ENCODE peak calls at places on chromosomes 5 and 9, in four cellular contexts. M is psoas muscle, N is colonic mucosa, Z is fibroblast of lung. G is an unnamed sample. For H3K4me1, the result is how much of the 10 kb centered on the place peaks cover.

GRCh38 chr9:114088571-114089170 is 10.4 kb downstream of the KIF12 start:
- DNase-seq in M (no peak), Z (no peak), N (no peak), G (no peak)

GRCh38 chr5:159061834-159062530 is 37.7 kb downstream of the EBF1 start:
- DNase-seq in Z (no peak), N (no peak), M (no peak), G (no peak)

GRCh38 chr9:126886897-126887296 is 26.5 kb downstream of the ZBTB34 start:
- DNase-seq in N (no peak), Z (no peak), M (no peak), G (no peak)

GRCh38 chr5:167608708-167609272 is 682.7 kb upstream of the WWC1 start:
- DNase-seq in M (no peak), Z (no peak), N (no peak), G (no peak)

GRCh38 chr5:119582987-119583386 is 46.4 kb upstream of the FAM170A start:
- DNase-seq in M (no peak), Z (no peak), N (no peak), G (no peak)

GRCh38 chr9:131657890-131658752 is 81.8 kb downstream of the RAPGEF1 start:
- DNase-seq in N (no peak), Z (peak), M (no peak), G (no peak)

GRCh38 chr9:86241216-86241615 is 18.2 kb downstream of the C9orf153 start:
- DNase-seq in N (no peak), M (no peak), Z (no peak), G (no peak)

GRCh38 chr5:135251099-135251498 is 147.9 kb downstream of the MACROH2A1 start:
- DNase-seq in M (no peak), Z (no peak), N (no peak), G (no peak)

GRCh38 chr5:120457839-120458507 is 6.1 kb upstream of the PRR16 start:
- DNase-seq in M (peak), N (peak), Z (peak), G (peak)

GRCh38 chr5:1769017-1769640 is 30.5 kb downstream of the MRPL36 start:
- DNase-seq in N (no peak), Z (no peak), M (no peak), G (no peak)

GRCh38 chr9:125325821-125326220 is 64.2 kb downstream of the GAPVD1 start:
- DNase-seq in N (no peak), Z (no peak), M (no peak), G (no peak)

GRCh38 chr5:79535477-79536192 is 21.7 kb upstream of the HOMER1 start:
- DNase-seq in Z (no peak), N (no peak), M (no peak), G (no peak)

GRCh38 chr9:83142389-83142788 is 79.4 kb upstream of the RASEF start:
- DNase-seq in M (no peak), N (no peak), Z (no peak), G (no peak)

GRCh38 chr9:84122572-84122971 is 142.0 kb downstream of the RMI1 start:
- DNase-seq in M (no peak), N (no peak), Z (no peak), G (no peak)

GRCh38 chr9:130446111-130446861 is 1.5 kb downstream of the ASS1 start:
- DNase-seq in Z (peak), N (peak), M (peak), G (peak)

GRCh38 chr9:88108779-88109178 is 29.5 kb downstream of the SPATA31C2 start:
- DNase-seq in N (no peak), M (no peak), Z (no peak), G (no peak)

GRCh38 chr9:88106492-88106891 is 31.8 kb downstream of the SPATA31C2 start:
- DNase-seq in Z (peak), M (no peak), N (peak), G (no peak)

GRCh38 chr9:88110026-88110425 is 28.2 kb downstream of the SPATA31C2 start:
- DNase-seq in M (no peak), N (no peak), Z (no peak), G (no peak)
- H3K4me3 ChIP-seq in M (no peak), N (no peak), Z (no peak), G (no peak)

DNA sequence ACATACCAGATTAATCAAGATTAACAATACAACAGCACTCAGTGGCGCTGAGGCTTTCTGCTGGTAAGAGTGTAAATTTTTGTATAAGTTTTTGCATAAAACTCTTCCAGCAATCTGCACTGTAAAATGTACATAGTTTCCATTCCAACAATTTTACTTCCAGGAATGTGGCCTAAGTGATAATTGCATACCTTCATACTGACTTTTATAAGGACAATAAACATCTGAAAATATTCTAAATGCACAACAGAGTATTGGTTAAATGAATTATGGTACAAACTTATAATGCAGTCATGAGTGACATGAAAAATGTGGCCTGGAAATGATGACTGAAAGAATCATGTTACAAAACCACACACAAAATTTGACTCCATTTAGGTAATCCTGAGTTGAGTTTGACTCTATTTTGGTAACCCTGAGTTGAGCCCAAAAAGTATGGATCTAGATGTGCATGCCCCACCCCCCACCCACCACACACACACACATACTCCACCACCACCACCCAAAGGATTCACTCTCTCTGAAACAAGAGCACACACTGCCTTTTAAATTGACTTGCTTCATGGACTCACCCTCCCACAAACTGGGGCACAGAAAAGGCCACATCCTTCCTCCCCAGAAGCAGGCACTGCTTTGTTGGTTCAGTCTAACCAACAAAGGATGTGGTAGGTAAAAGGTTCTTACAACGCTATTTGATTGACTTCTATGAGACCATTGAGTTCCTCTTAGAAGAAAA is 137.6 kb downstream of the SUSD1 start:
- DNase-seq in Z (peak), N (peak), M (no peak), G (no peak)
- H3K4me1 ChIP-seq in Z (under half), N (under half), M (under half), G (under half)

DNA sequence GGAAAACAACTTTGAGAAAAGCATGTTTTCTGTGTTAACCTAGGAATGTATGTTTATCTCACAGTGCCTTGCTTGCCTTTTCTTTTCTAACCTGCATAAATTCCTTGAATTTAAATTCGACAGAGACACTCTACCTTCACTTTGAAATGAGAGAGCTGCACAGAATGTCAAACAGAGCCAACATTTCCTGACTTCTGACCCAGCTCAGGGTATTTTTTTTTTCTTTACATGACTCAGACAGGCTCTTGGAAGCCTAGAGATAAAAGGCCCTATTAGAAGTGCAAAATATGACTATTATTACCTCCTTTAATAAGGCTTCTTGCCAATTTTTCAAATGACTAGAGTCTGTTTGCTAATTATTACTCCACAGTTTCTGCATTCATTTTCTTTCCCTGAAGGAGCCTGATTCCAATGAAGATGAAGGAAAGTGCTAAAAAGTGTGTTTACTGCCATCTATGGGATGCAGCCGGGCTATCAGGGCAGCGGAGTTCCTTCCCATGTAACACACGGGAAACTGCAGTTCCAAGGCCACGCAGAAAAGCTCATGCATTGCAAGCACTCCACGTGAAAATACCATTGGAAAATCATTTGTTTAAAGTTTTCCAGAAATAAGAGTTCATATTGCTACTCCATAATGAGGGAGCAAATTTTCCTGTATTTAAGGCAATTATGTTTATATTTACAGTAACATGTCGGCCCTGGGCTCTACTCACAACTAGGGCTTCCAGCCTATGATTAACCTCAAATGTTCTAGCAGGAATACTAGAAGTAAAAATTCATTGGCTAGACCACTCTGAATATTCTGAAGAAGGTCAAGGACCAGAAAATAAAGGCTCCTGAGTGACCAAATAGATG is 485.6 kb downstream of the ZSWIM6 start:
- DNase-seq in M (no peak), N (peak), Z (peak), G (peak)
- TF ChIP-seq CTCF in M (peak), N (no peak), Z (peak), G (peak)

GRCh38 chr5:172840778-172841154 is 6.7 kb downstream of the ERGIC1 start:
- DNase-seq in Z (no peak), N (no peak), M (no peak), G (no peak)

GRCh38 chr5:172839669-172840068 is 5.6 kb downstream of the ERGIC1 start:
- DNase-seq in Z (no peak), M (no peak), N (no peak), G (no peak)

GRCh38 chr5:172841258-172841657 is 7.2 kb downstream of the ERGIC1 start:
- DNase-seq in Z (no peak), N (no peak), M (no peak), G (no peak)

GRCh38 chr5:172838151-172838875 is 4.3 kb downstream of the ERGIC1 start:
- DNase-seq in M (no peak), N (no peak), Z (no peak), G (no peak)

GRCh38 chr5:172840077-172840777 is 6.2 kb downstream of the ERGIC1 start:
- DNase-seq in Z (no peak), M (no peak), N (no peak), G (no peak)
- H3K4me3 ChIP-seq in Z (no peak), M (no peak), N (no peak), G (no peak)

GRCh38 chr5:78004559-78004958 is 228.4 kb upstream of the TBCA start:
- DNase-seq in M (no peak), N (no peak), Z (peak), G (no peak)

GRCh38 chr5:78008356-78008967 is 232.3 kb upstream of the TBCA start:
- DNase-seq in M (no peak), Z (peak), N (no peak), G (no peak)

GRCh38 chr5:78005021-78005785 is 229.1 kb upstream of the TBCA start:
- DNase-seq in N (no peak), Z (peak), M (no peak), G (no peak)

GRCh38 chr5:78007232-78007631 is 231.1 kb upstream of the TBCA start:
- DNase-seq in M (no peak), N (no peak), Z (no peak), G (no peak)

GRCh38 chr5:78006449-78006848 is 230.3 kb upstream of the TBCA start:
- DNase-seq in M (no peak), N (no peak), Z (no peak), G (no peak)
- H3K4me1 ChIP-seq in M (under half), N (under half), Z (under half), G (under half)

GRCh38 chr9:886886-887285 is 45.4 kb downstream of the DMRT1 start:
- DNase-seq in N (no peak), M (no peak), Z (no peak), G (no peak)

GRCh38 chr9:893115-893514 is 51.6 kb downstream of the DMRT1 start:
- DNase-seq in M (no peak), Z (no peak), N (no peak), G (no peak)

GRCh38 chr9:893843-894420 is 52.4 kb downstream of the DMRT1 start:
- DNase-seq in Z (peak), M (peak), N (peak), G (peak)

GRCh38 chr9:892123-892522 is 50.6 kb downstream of the DMRT1 start:
- DNase-seq in M (no peak), Z (no peak), N (no peak), G (no peak)
- TF ChIP-seq CTCF in M (no peak), Z (no peak), N (no peak), G (no peak)

GRCh38 chr5:173138707-173139106 is 5.6 kb upstream of the BNIP1 start:
- DNase-seq in Z (no peak), M (no peak), N (no peak), G (no peak)
- H3K4me3 ChIP-seq in Z (no peak), M (no peak), N (no peak), G (no peak)

DNA sequence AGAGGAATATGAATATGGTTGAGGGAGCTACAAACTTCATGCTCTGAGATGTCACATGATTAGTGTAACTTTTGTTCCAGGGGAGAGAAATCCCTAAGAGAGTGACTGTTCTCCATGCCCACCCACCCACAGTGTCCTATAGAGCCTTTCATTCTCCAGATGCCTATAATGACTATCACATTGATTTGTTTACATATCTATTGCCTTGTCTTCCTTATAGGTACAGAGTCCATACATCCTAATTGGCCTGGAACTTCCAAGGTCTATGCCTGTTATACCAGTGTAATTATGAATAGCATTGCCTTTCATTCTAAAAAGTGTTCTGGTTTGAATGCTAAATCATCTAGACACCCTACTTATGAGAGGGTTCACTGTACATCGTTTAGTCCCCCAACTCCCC is 475.4 kb downstream of the RAB3C start:
- DNase-seq in M (no peak), Z (no peak), N (no peak), G (no peak)
- H3K4me1 ChIP-seq in M (under half), Z (under half), N (under half), G (under half)

DNA sequence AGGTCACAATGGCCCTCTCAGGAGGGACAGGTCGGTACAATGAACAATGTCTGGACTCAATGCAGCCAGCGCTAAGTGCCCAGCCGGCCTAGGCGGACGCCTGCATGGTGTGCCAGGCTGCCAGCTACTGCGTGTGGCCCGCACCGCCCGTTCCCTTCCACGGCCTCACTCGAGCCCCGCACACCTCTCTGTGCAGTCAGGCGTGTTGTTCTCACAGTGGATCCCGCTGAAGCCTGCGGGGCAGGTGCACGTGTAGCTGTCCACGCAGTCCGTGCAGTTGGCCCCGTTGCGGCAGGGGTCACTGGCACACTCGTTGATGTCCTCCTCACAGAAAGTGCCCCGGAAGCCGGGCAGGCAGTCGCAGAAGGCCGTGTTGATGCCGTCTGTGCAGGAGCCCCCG is 26.7 kb upstream of the SEC16A start:
- DNase-seq in Z (no peak), M (no peak), N (no peak), G (no peak)
- TF ChIP-seq CTCF in Z (no peak), M (no peak), N (no peak), G (no peak)

GRCh38 chr5:39199335-39199734 is 20.0 kb downstream of the FYB1 start:
- DNase-seq in M (no peak), N (no peak), Z (no peak), G (no peak)
- H3K4me3 ChIP-seq in M (no peak), N (no peak), Z (no peak), G (no peak)

G was measured in mucosa of descending colon.